ENCODE peak calls at places on chromosomes 12 and 14, in seven cellular contexts. One of them, this sample, is unnamed.
A peak's percentile ranks its signal among the peaks of the same experiment; 100 is the strongest.

GRCh38 chr12:47808049-47808448 is 11.7 kb downstream of the HDAC7 start:
- DNase-seq in activated T-helper 1 cell treated with anti-CD3 and anti-CD28 coated beads, Interleukin-2, amount 50 U/mL, for 16 hours: peak; percentile 37
- DNase-seq in fibroblast of villous mesenchyme: peak; percentile 64
- DNase-seq in activated CD8-positive, alpha-beta T cell treated with anti-CD3 and anti-CD28 coated beads, Interleukin-2, amount 10 ng/mL, durations not matched to agents 7 days and 5 days: peak; percentile 95
- DNase-seq in ACHN: no peak
- DNase-seq in RPMI8226: peak; percentile 94
- DNase-seq in thoracic aorta: no peak
- DNase-seq in this sample: no peak

GRCh38 chr14:80215756-80216581 is 4.7 kb upstream of the DIO2 start:
- DNase-seq in thoracic aorta: no peak
- DNase-seq in activated CD8-positive, alpha-beta T cell treated with anti-CD3 and anti-CD28 coated beads, Interleukin-2, amount 10 ng/mL, durations not matched to agents 7 days and 5 days: no peak
- DNase-seq in activated T-helper 1 cell treated with anti-CD3 and anti-CD28 coated beads, Interleukin-2, amount 50 U/mL, for 16 hours: no peak
- DNase-seq in RPMI8226: no peak
- DNase-seq in ACHN: no peak
- DNase-seq in fibroblast of villous mesenchyme: no peak
- DNase-seq in this sample: no peak

GRCh38 chr14:28515571-28515970 is 251.0 kb upstream of the FOXG1 start:
- DNase-seq in fibroblast of villous mesenchyme: peak; percentile 5
- DNase-seq in thoracic aorta: no peak
- DNase-seq in ACHN: no peak
- DNase-seq in RPMI8226: no peak
- DNase-seq in activated CD8-positive, alpha-beta T cell treated with anti-CD3 and anti-CD28 coated beads, Interleukin-2, amount 10 ng/mL, durations not matched to agents 7 days and 5 days: no peak
- DNase-seq in activated T-helper 1 cell treated with anti-CD3 and anti-CD28 coated beads, Interleukin-2, amount 50 U/mL, for 16 hours: no peak
- DNase-seq in this sample: no peak

GRCh38 chr12:56324196-56324595 is 8.4 kb upstream of the CNPY2 start:
- DNase-seq in thoracic aorta: no peak
- DNase-seq in RPMI8226: no peak
- DNase-seq in activated CD8-positive, alpha-beta T cell treated with anti-CD3 and anti-CD28 coated beads, Interleukin-2, amount 10 ng/mL, durations not matched to agents 7 days and 5 days: no peak
- DNase-seq in activated T-helper 1 cell treated with anti-CD3 and anti-CD28 coated beads, Interleukin-2, amount 50 U/mL, for 16 hours: no peak
- DNase-seq in ACHN: no peak
- DNase-seq in fibroblast of villous mesenchyme: no peak
- DNase-seq in this sample: no peak

GRCh38 chr12:103821773-103822172 is 19.3 kb downstream of the NT5DC3 start:
- DNase-seq in thoracic aorta: no peak
- DNase-seq in fibroblast of villous mesenchyme: peak; percentile 59
- DNase-seq in activated CD8-positive, alpha-beta T cell treated with anti-CD3 and anti-CD28 coated beads, Interleukin-2, amount 10 ng/mL, durations not matched to agents 7 days and 5 days: no peak
- DNase-seq in RPMI8226: no peak
- DNase-seq in activated T-helper 1 cell treated with anti-CD3 and anti-CD28 coated beads, Interleukin-2, amount 50 U/mL, for 16 hours: no peak
- DNase-seq in ACHN: no peak
- DNase-seq in this sample: no peak

GRCh38 chr14:24258119-24258518 is 4.9 kb downstream of the TGM1 start:
- DNase-seq in activated CD8-positive, alpha-beta T cell treated with anti-CD3 and anti-CD28 coated beads, Interleukin-2, amount 10 ng/mL, durations not matched to agents 7 days and 5 days: no peak
- DNase-seq in activated T-helper 1 cell treated with anti-CD3 and anti-CD28 coated beads, Interleukin-2, amount 50 U/mL, for 16 hours: no peak
- DNase-seq in thoracic aorta: no peak
- DNase-seq in ACHN: no peak
- DNase-seq in fibroblast of villous mesenchyme: no peak
- DNase-seq in RPMI8226: no peak
- DNase-seq in this sample: no peak

GRCh38 chr14:77025744-77026165 is 2.8 kb downstream of the IRF2BPL start:
- DNase-seq in RPMI8226: no peak
- DNase-seq in activated CD8-positive, alpha-beta T cell treated with anti-CD3 and anti-CD28 coated beads, Interleukin-2, amount 10 ng/mL, durations not matched to agents 7 days and 5 days: no peak
- DNase-seq in activated T-helper 1 cell treated with anti-CD3 and anti-CD28 coated beads, Interleukin-2, amount 50 U/mL, for 16 hours: no peak
- DNase-seq in ACHN: no peak
- DNase-seq in thoracic aorta: no peak
- DNase-seq in fibroblast of villous mesenchyme: no peak
- DNase-seq in this sample: no peak

GRCh38 chr14:70086685-70087379 is 101.9 kb downstream of the SLC8A3 start:
- DNase-seq in RPMI8226: peak; percentile 11
- DNase-seq in thoracic aorta: no peak
- DNase-seq in fibroblast of villous mesenchyme: peak; percentile 41
- DNase-seq in ACHN: peak; percentile 40
- DNase-seq in activated CD8-positive, alpha-beta T cell treated with anti-CD3 and anti-CD28 coated beads, Interleukin-2, amount 10 ng/mL, durations not matched to agents 7 days and 5 days: peak; percentile 25
- DNase-seq in activated T-helper 1 cell treated with anti-CD3 and anti-CD28 coated beads, Interleukin-2, amount 50 U/mL, for 16 hours: no peak
- DNase-seq in this sample: no peak

GRCh38 chr12:41368006-41368405 is 179.9 kb downstream of the PDZRN4 start:
- DNase-seq in fibroblast of villous mesenchyme: peak; percentile 2
- DNase-seq in RPMI8226: no peak
- DNase-seq in ACHN: peak; percentile 19
- DNase-seq in activated T-helper 1 cell treated with anti-CD3 and anti-CD28 coated beads, Interleukin-2, amount 50 U/mL, for 16 hours: no peak
- DNase-seq in thoracic aorta: no peak
- DNase-seq in activated CD8-positive, alpha-beta T cell treated with anti-CD3 and anti-CD28 coated beads, Interleukin-2, amount 10 ng/mL, durations not matched to agents 7 days and 5 days: no peak
- DNase-seq in this sample: no peak

GRCh38 chr12:78767264-78767981 is 97.2 kb upstream of the SYT1 start:
- DNase-seq in activated CD8-positive, alpha-beta T cell treated with anti-CD3 and anti-CD28 coated beads, Interleukin-2, amount 10 ng/mL, durations not matched to agents 7 days and 5 days: no peak
- DNase-seq in thoracic aorta: no peak
- DNase-seq in activated T-helper 1 cell treated with anti-CD3 and anti-CD28 coated beads, Interleukin-2, amount 50 U/mL, for 16 hours: no peak
- DNase-seq in ACHN: no peak
- DNase-seq in RPMI8226: no peak
- DNase-seq in fibroblast of villous mesenchyme: no peak
- DNase-seq in this sample: no peak

GRCh38 chr14:105485720-105486332 is 860 bp upstream of the CRIP1 start:
- DNase-seq in activated T-helper 1 cell treated with anti-CD3 and anti-CD28 coated beads, Interleukin-2, amount 50 U/mL, for 16 hours: no peak
- DNase-seq in thoracic aorta: no peak
- DNase-seq in activated CD8-positive, alpha-beta T cell treated with anti-CD3 and anti-CD28 coated beads, Interleukin-2, amount 10 ng/mL, durations not matched to agents 7 days and 5 days: peak; percentile 60
- DNase-seq in RPMI8226: peak; percentile 52
- DNase-seq in fibroblast of villous mesenchyme: no peak
- DNase-seq in ACHN: no peak
- DNase-seq in this sample: no peak

This sample was measured in omental fat pad.